ENCODE peak calls at places on chromosomes 5 and 9, in five cellular contexts. One of them, this sample, is unnamed.

GRCh38 chr5:115986358-115986757 is 24.1 kb downstream of the LVRN start:
- DNase-seq in H1: no peak
- DNase-seq in NT2/D1: no peak
- DNase-seq in HepG2: no peak
- DNase-seq in GM12878: no peak
- DNase-seq in this sample: no peak

GRCh38 chr5:166909040-166909439 is 1382.4 kb upstream of the WWC1 start:
- DNase-seq in H1: no peak
- DNase-seq in NT2/D1: no peak
- DNase-seq in HepG2: no peak
- DNase-seq in GM12878: no peak
- DNase-seq in this sample: no peak

GRCh38 chr9:117957267-117957666 is 253.1 kb downstream of the TLR4 start:
- DNase-seq in H1: no peak
- DNase-seq in NT2/D1: no peak
- DNase-seq in HepG2: no peak
- DNase-seq in GM12878: no peak
- DNase-seq in this sample: no peak

GRCh38 chr9:79583957-79584654 is 12.3 kb downstream of the TLE4 start:
- DNase-seq in H1: no peak
- DNase-seq in NT2/D1: no peak
- DNase-seq in HepG2: no peak
- DNase-seq in GM12878: no peak
- DNase-seq in this sample: no peak

GRCh38 chr9:22447607-22448305 is 1.1 kb downstream of the DMRTA1 start:
- DNase-seq in H1: no peak
- DNase-seq in NT2/D1: no peak
- DNase-seq in HepG2: no peak
- DNase-seq in GM12878: no peak
- DNase-seq in this sample: no peak

GRCh38 chr9:7056237-7056636 is 298.5 kb downstream of the KDM4C start:
- DNase-seq in H1: no peak
- DNase-seq in NT2/D1: no peak
- DNase-seq in HepG2: no peak
- DNase-seq in GM12878: no peak
- DNase-seq in this sample: no peak

GRCh38 chr9:83959061-83959460 is 21.0 kb downstream of the HNRNPK start:
- DNase-seq in H1: no peak
- DNase-seq in NT2/D1: no peak
- DNase-seq in HepG2: peak; percentile 69
- DNase-seq in GM12878: no peak
- DNase-seq in this sample: no peak

GRCh38 chr9:4068449-4068848 is 231.4 kb downstream of the GLIS3 start:
- DNase-seq in H1: no peak
- DNase-seq in NT2/D1: no peak
- DNase-seq in HepG2: peak; percentile 68
- DNase-seq in GM12878: no peak
- DNase-seq in this sample: no peak

GRCh38 chr5:135344351-135344750 is 54.7 kb downstream of the MACROH2A1 start:
- DNase-seq in H1: no peak
- DNase-seq in NT2/D1: no peak
- DNase-seq in HepG2: no peak
- DNase-seq in GM12878: no peak
- DNase-seq in this sample: no peak

GRCh38 chr5:6736524-6737042 is 23.4 kb downstream of the TENT4A start:
- DNase-seq in H1: no peak
- DNase-seq in NT2/D1: no peak
- DNase-seq in HepG2: no peak
- DNase-seq in GM12878: no peak
- DNase-seq in this sample: no peak

GRCh38 chr9:21295992-21296391 is 9.1 kb downstream of the IFNA5 start:
- DNase-seq in H1: no peak
- DNase-seq in NT2/D1: no peak
- DNase-seq in HepG2: no peak
- DNase-seq in GM12878: no peak
- DNase-seq in this sample: no peak

GRCh38 chr9:122086873-122087272 is 6.2 kb downstream of the TTLL11 start:
- DNase-seq in H1: no peak
- DNase-seq in NT2/D1: no peak
- DNase-seq in HepG2: no peak
- DNase-seq in GM12878: no peak
- DNase-seq in this sample: no peak
- TF ChIP-seq SUZ12 in H1: no peak
- TF ChIP-seq SUZ12 in NT2/D1: no peak
- TF ChIP-seq SUZ12 in HepG2: no peak
- TF ChIP-seq SUZ12 in GM12878: no peak
- TF ChIP-seq SUZ12 in this sample: no peak

GRCh38 chr9:108443741-108444140 is 412.0 kb downstream of the ACTL7B start:
- DNase-seq in H1: no peak
- DNase-seq in NT2/D1: no peak
- DNase-seq in HepG2: peak; percentile 35
- DNase-seq in GM12878: no peak
- DNase-seq in this sample: no peak

GRCh38 chr9:108441251-108441650 is 414.5 kb downstream of the ACTL7B start:
- DNase-seq in H1: no peak
- DNase-seq in NT2/D1: no peak
- DNase-seq in HepG2: no peak
- DNase-seq in GM12878: no peak
- DNase-seq in this sample: no peak

GRCh38 chr9:108442604-108443277 is 413.0 kb downstream of the ACTL7B start:
- DNase-seq in H1: no peak
- DNase-seq in NT2/D1: no peak
- DNase-seq in HepG2: peak; percentile 50
- DNase-seq in GM12878: no peak
- DNase-seq in this sample: no peak

GRCh38 chr9:108444400-108445358 is 411.1 kb downstream of the ACTL7B start:
- DNase-seq in H1: no peak
- DNase-seq in NT2/D1: no peak
- DNase-seq in HepG2: peak; percentile 72
- DNase-seq in GM12878: no peak
- DNase-seq in this sample: no peak

DNA sequence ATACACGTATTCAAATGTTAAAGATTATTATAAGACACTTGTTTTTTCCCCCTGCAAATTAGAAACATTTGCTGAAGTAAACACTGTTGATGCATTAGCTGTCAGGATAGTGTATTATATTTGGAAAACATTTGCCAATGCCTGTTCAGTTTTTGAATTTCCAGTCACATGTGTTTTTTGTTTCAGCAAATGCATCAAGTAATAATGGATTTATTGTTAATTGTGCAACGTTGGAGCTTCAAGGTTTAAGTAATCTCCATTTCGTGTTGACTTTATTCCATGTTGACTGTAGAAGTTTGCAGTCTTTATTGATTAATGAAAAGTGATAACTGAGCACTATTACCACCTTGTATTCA is 412.5 kb downstream of the ACTL7B start:
- DNase-seq in H1: no peak
- DNase-seq in NT2/D1: no peak
- DNase-seq in HepG2: peak; percentile 58
- DNase-seq in GM12878: no peak
- DNase-seq in this sample: no peak
- TF ChIP-seq SUZ12 in H1: no peak
- TF ChIP-seq SUZ12 in NT2/D1: no peak
- TF ChIP-seq SUZ12 in HepG2: no peak
- TF ChIP-seq SUZ12 in GM12878: no peak
- TF ChIP-seq SUZ12 in this sample: no peak

DNA sequence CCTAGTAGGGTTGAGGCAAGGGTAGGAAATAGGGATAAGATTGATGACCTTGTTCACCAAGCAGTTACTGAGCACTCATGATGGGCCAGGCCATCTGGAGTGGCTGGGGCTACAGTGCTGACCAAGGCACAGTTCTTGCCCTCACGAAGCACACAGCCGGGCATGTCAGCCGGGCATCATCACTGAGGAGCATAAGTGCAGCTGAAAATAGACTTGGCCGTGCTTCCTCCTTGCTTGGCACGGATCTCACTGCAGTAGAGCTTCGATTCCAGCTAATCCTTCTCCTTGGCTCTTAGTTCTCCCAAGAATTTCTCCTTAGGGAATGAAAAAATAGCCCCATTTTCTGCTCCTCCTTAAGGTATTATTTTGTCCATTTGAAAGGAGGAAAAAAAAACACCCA is 116.6 kb downstream of the NMUR2 start:
- DNase-seq in H1: no peak
- DNase-seq in NT2/D1: no peak
- DNase-seq in HepG2: no peak
- DNase-seq in GM12878: no peak
- DNase-seq in this sample: no peak
- TF ChIP-seq SUZ12 in H1: no peak
- TF ChIP-seq SUZ12 in NT2/D1: no peak
- TF ChIP-seq SUZ12 in HepG2: no peak
- TF ChIP-seq SUZ12 in GM12878: no peak
- TF ChIP-seq SUZ12 in this sample: no peak

DNA sequence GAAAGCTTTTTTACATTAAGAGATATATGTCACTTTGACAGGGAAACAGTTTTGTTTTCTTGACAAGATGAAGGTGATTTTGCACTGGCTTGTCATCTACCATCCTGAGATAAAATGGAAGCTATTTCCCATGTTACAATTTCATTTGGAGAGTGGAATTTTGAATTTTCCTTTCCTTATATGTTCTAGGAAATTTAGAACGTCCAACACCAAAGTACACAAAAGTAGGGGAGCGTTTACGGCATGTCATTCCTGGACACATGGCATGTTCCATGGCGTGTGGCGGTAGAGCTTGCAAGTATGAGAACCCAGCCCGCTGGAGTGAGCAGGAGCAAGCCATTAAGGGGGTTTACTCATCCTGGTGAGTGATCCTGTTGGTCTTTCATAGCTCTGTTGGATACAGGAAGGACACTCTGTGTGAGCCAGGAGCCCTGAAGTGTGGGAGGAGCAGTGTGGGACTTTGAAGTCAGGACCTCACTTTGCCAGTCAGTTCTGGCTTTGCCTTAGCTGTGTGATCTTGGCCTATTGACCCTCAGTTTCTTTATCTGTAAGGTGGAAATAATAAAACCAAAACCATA is 887 bp downstream of the PTPDC1 start:
- DNase-seq in H1: peak; percentile 53
- DNase-seq in NT2/D1: peak; percentile 28
- DNase-seq in HepG2: peak; percentile 59
- DNase-seq in GM12878: no peak
- DNase-seq in this sample: no peak
- TF ChIP-seq SUZ12 in H1: no peak
- TF ChIP-seq SUZ12 in NT2/D1: no peak
- TF ChIP-seq SUZ12 in HepG2: no peak
- TF ChIP-seq SUZ12 in GM12878: no peak
- TF ChIP-seq SUZ12 in this sample: no peak

GRCh38 chr5:89968870-89969472 is 440.6 kb downstream of the CETN3 start:
- DNase-seq in H1: no peak
- DNase-seq in NT2/D1: no peak
- DNase-seq in HepG2: no peak
- DNase-seq in GM12878: no peak
- DNase-seq in this sample: no peak
- TF ChIP-seq SUZ12 in H1: no peak
- TF ChIP-seq SUZ12 in NT2/D1: no peak
- TF ChIP-seq SUZ12 in HepG2: no peak
- TF ChIP-seq SUZ12 in GM12878: no peak
- TF ChIP-seq SUZ12 in this sample: no peak

DNA sequence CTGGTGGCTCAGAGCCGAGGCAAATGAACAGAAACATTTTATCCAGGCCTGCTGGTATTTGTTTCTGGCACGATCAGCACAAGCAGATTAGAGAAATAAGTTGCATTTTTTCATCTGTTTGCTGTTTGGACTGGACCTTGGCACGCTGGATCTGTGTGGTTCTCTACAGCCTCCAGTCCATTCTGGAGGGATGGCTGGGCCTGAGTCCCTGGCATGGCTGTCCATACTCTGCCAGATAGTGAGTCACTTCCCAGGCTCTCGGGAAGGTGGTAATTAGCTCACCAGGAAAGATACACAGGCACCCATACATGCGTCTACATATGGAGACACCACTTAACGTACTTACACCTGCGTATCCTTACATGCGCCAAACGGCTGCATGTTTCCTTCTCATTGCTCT is 78.6 kb downstream of the SPRY4 start:
- DNase-seq in H1: no peak
- DNase-seq in NT2/D1: no peak
- DNase-seq in HepG2: peak; percentile 25
- DNase-seq in GM12878: no peak
- DNase-seq in this sample: no peak
- TF ChIP-seq SUZ12 in H1: no peak
- TF ChIP-seq SUZ12 in NT2/D1: no peak
- TF ChIP-seq SUZ12 in HepG2: no peak
- TF ChIP-seq SUZ12 in GM12878: no peak
- TF ChIP-seq SUZ12 in this sample: no peak

This sample was measured in HEK293T.